ENCODE peak calls at places on chromosomes 3 and 15, in five cellular contexts. One of them, this sample, is unnamed. For H3K4me1, the result is how much of the 10 kb centered on the place peaks cover.

GRCh38 chr3:6781103-6781502 is 79.8 kb upstream of the GRM7 start:
- DNase-seq in endodermal cell: no peak
- DNase-seq in body of pancreas: no peak
- DNase-seq in left ventricle myocardium inferior: no peak
- DNase-seq in stomach: no peak
- DNase-seq in this sample: no peak

GRCh38 chr3:166013073-166013679 is 176.0 kb upstream of the BCHE start:
- DNase-seq in endodermal cell: no peak
- DNase-seq in body of pancreas: no peak
- DNase-seq in left ventricle myocardium inferior: no peak
- DNase-seq in stomach: no peak
- DNase-seq in this sample: no peak

GRCh38 chr3:119160815-119161214 is 12.6 kb upstream of the UPK1B start:
- DNase-seq in endodermal cell: no peak
- DNase-seq in body of pancreas: no peak
- DNase-seq in left ventricle myocardium inferior: no peak
- DNase-seq in stomach: no peak
- DNase-seq in this sample: no peak

GRCh38 chr3:63998852-63999754 is 24.2 kb downstream of the PSMD6 start:
- DNase-seq in endodermal cell: peak
- DNase-seq in body of pancreas: peak
- DNase-seq in left ventricle myocardium inferior: no peak
- DNase-seq in stomach: no peak
- DNase-seq in this sample: no peak

GRCh38 chr15:33720952-33721351 is 247.3 kb upstream of the CHRM5 start:
- DNase-seq in endodermal cell: no peak
- DNase-seq in body of pancreas: no peak
- DNase-seq in left ventricle myocardium inferior: no peak
- DNase-seq in stomach: no peak
- DNase-seq in this sample: peak

GRCh38 chr3:17336291-17336690 is 406.1 kb downstream of the TBC1D5 start:
- DNase-seq in endodermal cell: no peak
- DNase-seq in body of pancreas: no peak
- DNase-seq in left ventricle myocardium inferior: no peak
- DNase-seq in stomach: no peak
- DNase-seq in this sample: no peak

GRCh38 chr15:52976050-52976449 is 185.9 kb upstream of the ONECUT1 start:
- DNase-seq in endodermal cell: no peak
- DNase-seq in body of pancreas: peak
- DNase-seq in left ventricle myocardium inferior: no peak
- DNase-seq in stomach: no peak
- DNase-seq in this sample: no peak

GRCh38 chr15:38266247-38266996 is 13.8 kb downstream of the SPRED1 start:
- DNase-seq in endodermal cell: no peak
- DNase-seq in body of pancreas: no peak
- DNase-seq in left ventricle myocardium inferior: no peak
- DNase-seq in stomach: no peak
- DNase-seq in this sample: no peak

GRCh38 chr3:183508818-183509217 is 46.7 kb downstream of the KLHL6 start:
- DNase-seq in endodermal cell: no peak
- DNase-seq in body of pancreas: no peak
- DNase-seq in left ventricle myocardium inferior: no peak
- DNase-seq in stomach: no peak
- DNase-seq in this sample: no peak

GRCh38 chr3:114213669-114214541 is 23.5 kb downstream of the ZNF80 start:
- DNase-seq in endodermal cell: peak
- DNase-seq in body of pancreas: no peak
- DNase-seq in left ventricle myocardium inferior: no peak
- DNase-seq in stomach: no peak
- DNase-seq in this sample: no peak

GRCh38 chr3:138726966-138727365 is 107.8 kb downstream of the PIK3CB start:
- DNase-seq in endodermal cell: no peak
- DNase-seq in body of pancreas: no peak
- DNase-seq in left ventricle myocardium inferior: no peak
- DNase-seq in stomach: no peak
- DNase-seq in this sample: no peak

GRCh38 chr3:16309558-16309957 is 44.5 kb downstream of the OXNAD1 start:
- DNase-seq in endodermal cell: no peak
- DNase-seq in body of pancreas: no peak
- DNase-seq in left ventricle myocardium inferior: no peak
- DNase-seq in stomach: no peak
- DNase-seq in this sample: no peak

GRCh38 chr15:68619303-68619698 is 40.5 kb downstream of the CORO2B start:
- DNase-seq in endodermal cell: no peak
- DNase-seq in body of pancreas: no peak
- DNase-seq in left ventricle myocardium inferior: no peak
- DNase-seq in stomach: no peak
- DNase-seq in this sample: no peak

GRCh38 chr3:158749977-158750376 is 17.7 kb upstream of the RARRES1 start:
- DNase-seq in endodermal cell: no peak
- DNase-seq in body of pancreas: no peak
- DNase-seq in left ventricle myocardium inferior: no peak
- DNase-seq in stomach: no peak
- DNase-seq in this sample: no peak

GRCh38 chr15:89167267-89168176 is 53.9 kb downstream of the RLBP1 start:
- DNase-seq in endodermal cell: peak
- DNase-seq in body of pancreas: peak
- DNase-seq in left ventricle myocardium inferior: no peak
- DNase-seq in stomach: peak
- DNase-seq in this sample: peak

GRCh38 chr15:45719490-45719889 is 84.7 kb downstream of the SQOR start:
- DNase-seq in endodermal cell: peak
- DNase-seq in body of pancreas: no peak
- DNase-seq in left ventricle myocardium inferior: no peak
- DNase-seq in stomach: no peak
- DNase-seq in this sample: no peak

GRCh38 chr15:70280781-70281180 is 183.1 kb upstream of the TLE3 start:
- DNase-seq in endodermal cell: no peak
- DNase-seq in body of pancreas: no peak
- DNase-seq in left ventricle myocardium inferior: no peak
- DNase-seq in stomach: no peak
- DNase-seq in this sample: no peak

GRCh38 chr15:96321422-96322391 is 8.8 kb upstream of the NR2F2 start:
- DNase-seq in endodermal cell: peak
- DNase-seq in body of pancreas: peak
- DNase-seq in left ventricle myocardium inferior: no peak
- DNase-seq in stomach: peak
- DNase-seq in this sample: no peak

GRCh38 chr15:97461212-97461611 is 499.3 kb upstream of the ARRDC4 start:
- DNase-seq in endodermal cell: no peak
- DNase-seq in body of pancreas: no peak
- DNase-seq in left ventricle myocardium inferior: no peak
- DNase-seq in stomach: no peak
- DNase-seq in this sample: no peak

GRCh38 chr3:188348445-188349244 is 194.7 kb downstream of the LPP start:
- DNase-seq in endodermal cell: no peak
- DNase-seq in body of pancreas: peak
- DNase-seq in left ventricle myocardium inferior: peak
- DNase-seq in stomach: peak
- DNase-seq in this sample: peak

GRCh38 chr3:133835418-133835743 is 29.8 kb downstream of the SRPRB start:
- DNase-seq in endodermal cell: peak
- DNase-seq in body of pancreas: no peak
- DNase-seq in left ventricle myocardium inferior: no peak
- DNase-seq in stomach: no peak
- DNase-seq in this sample: no peak

GRCh38 chr15:71262599-71262998 is 147.3 kb downstream of the THSD4 start:
- DNase-seq in endodermal cell: no peak
- DNase-seq in body of pancreas: no peak
- DNase-seq in left ventricle myocardium inferior: no peak
- DNase-seq in stomach: no peak
- DNase-seq in this sample: no peak

GRCh38 chr3:122357828-122358617 is 25.0 kb downstream of the MIX23 start:
- DNase-seq in endodermal cell: no peak
- DNase-seq in body of pancreas: no peak
- DNase-seq in left ventricle myocardium inferior: no peak
- DNase-seq in stomach: no peak
- DNase-seq in this sample: no peak

GRCh38 chr15:71532994-71533393 is 277.4 kb upstream of the NR2E3 start:
- DNase-seq in endodermal cell: peak
- DNase-seq in body of pancreas: no peak
- DNase-seq in left ventricle myocardium inferior: no peak
- DNase-seq in stomach: no peak
- DNase-seq in this sample: peak

GRCh38 chr3:126927846-126928245 is 55.1 kb upstream of the PLXNA1 start:
- DNase-seq in endodermal cell: no peak
- DNase-seq in body of pancreas: no peak
- DNase-seq in left ventricle myocardium inferior: no peak
- DNase-seq in stomach: no peak
- DNase-seq in this sample: no peak

GRCh38 chr3:8499181-8499611 is 2.4 kb upstream of the LMCD1 start:
- DNase-seq in endodermal cell: peak
- DNase-seq in body of pancreas: peak
- DNase-seq in left ventricle myocardium inferior: no peak
- DNase-seq in stomach: peak
- DNase-seq in this sample: no peak

GRCh38 chr3:124764746-124765145 is 34.5 kb downstream of the UMPS start:
- DNase-seq in endodermal cell: peak
- DNase-seq in body of pancreas: no peak
- DNase-seq in left ventricle myocardium inferior: no peak
- DNase-seq in stomach: no peak
- DNase-seq in this sample: no peak
- H3K4me1 ChIP-seq in endodermal cell: under half
- H3K4me1 ChIP-seq in body of pancreas: under half
- H3K4me1 ChIP-seq in left ventricle myocardium inferior: under half
- H3K4me1 ChIP-seq in stomach: under half
- H3K4me1 ChIP-seq in this sample: under half

DNA sequence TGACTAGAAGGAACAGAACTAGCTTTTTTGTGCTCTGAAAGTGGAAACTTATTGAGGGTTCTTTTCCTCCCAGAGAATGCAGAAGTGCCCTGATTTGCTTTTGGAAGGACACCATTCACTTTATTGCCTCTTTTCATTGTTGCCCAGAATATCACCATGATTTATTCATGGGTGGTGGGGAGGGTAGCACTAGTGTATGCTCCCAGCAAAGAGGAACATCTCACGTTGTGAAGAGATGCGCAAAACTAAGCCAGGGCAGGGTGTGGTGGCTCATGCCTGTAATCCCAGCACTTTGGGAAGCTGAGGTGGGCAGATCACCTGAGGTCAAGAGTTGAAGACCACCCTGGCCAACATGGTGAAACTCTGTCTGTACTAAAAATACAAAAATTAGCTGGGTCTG is 31.4 kb downstream of the FLNB start:
- DNase-seq in endodermal cell: no peak
- DNase-seq in body of pancreas: no peak
- DNase-seq in left ventricle myocardium inferior: no peak
- DNase-seq in stomach: no peak
- DNase-seq in this sample: no peak
- H3K4me1 ChIP-seq in endodermal cell: half or more
- H3K4me1 ChIP-seq in body of pancreas: half or more
- H3K4me1 ChIP-seq in left ventricle myocardium inferior: half or more
- H3K4me1 ChIP-seq in stomach: half or more
- H3K4me1 ChIP-seq in this sample: under half

GRCh38 chr3:112308151-112308911 is 14.3 kb upstream of the SLC9C1 start:
- DNase-seq in endodermal cell: no peak
- DNase-seq in body of pancreas: peak
- DNase-seq in left ventricle myocardium inferior: no peak
- DNase-seq in stomach: no peak
- DNase-seq in this sample: no peak
- H3K4me1 ChIP-seq in endodermal cell: under half
- H3K4me1 ChIP-seq in body of pancreas: under half
- H3K4me1 ChIP-seq in left ventricle myocardium inferior: under half
- H3K4me1 ChIP-seq in stomach: under half
- H3K4me1 ChIP-seq in this sample: under half

GRCh38 chr3:185306847-185307246 is 53.0 kb upstream of the EHHADH start:
- DNase-seq in endodermal cell: no peak
- DNase-seq in body of pancreas: no peak
- DNase-seq in left ventricle myocardium inferior: no peak
- DNase-seq in stomach: no peak
- DNase-seq in this sample: no peak
- H3K4me1 ChIP-seq in endodermal cell: under half
- H3K4me1 ChIP-seq in body of pancreas: under half
- H3K4me1 ChIP-seq in left ventricle myocardium inferior: under half
- H3K4me1 ChIP-seq in stomach: under half
- H3K4me1 ChIP-seq in this sample: under half

GRCh38 chr3:13017361-13018038 is 55.7 kb downstream of the IQSEC1 start:
- DNase-seq in endodermal cell: no peak
- DNase-seq in body of pancreas: no peak
- DNase-seq in left ventricle myocardium inferior: no peak
- DNase-seq in stomach: no peak
- DNase-seq in this sample: no peak
- H3K4me1 ChIP-seq in endodermal cell: under half
- H3K4me1 ChIP-seq in body of pancreas: under half
- H3K4me1 ChIP-seq in left ventricle myocardium inferior: half or more
- H3K4me1 ChIP-seq in stomach: under half
- H3K4me1 ChIP-seq in this sample: under half

This sample was measured in keratinocyte.